ENCODE peak calls at places on chromosomes 13 and 19, in seven cellular contexts. X, Z, H, N, O, I and R are unnamed samples.

GRCh38 chr13:66805657-66806056 is 424.5 kb downstream of the PCDH9 start:
- DNase-seq in N (no peak), O (no peak), X (no peak), Z (no peak), I (no peak), H (peak; percentile 92), R (no peak)

GRCh38 chr19:12847159-12848139 is 9.1 kb downstream of the MAST1 start:
- DNase-seq in H (peak; percentile 74), N (peak; percentile 82), O (peak; percentile 83), I (peak; percentile 88), X (peak; percentile 93), Z (peak; percentile 86), R (peak; percentile 96)

GRCh38 chr13:26837997-26838396 is 77.4 kb upstream of the GPR12 start:
- DNase-seq in O (peak; percentile 18), Z (peak; percentile 50), I (no peak), H (no peak), X (no peak), N (no peak), R (no peak)

GRCh38 chr19:4069331-4069959 is 2.7 kb upstream of the ZBTB7A start:
- DNase-seq in I (no peak), N (peak; percentile 87), X (peak; percentile 52), Z (no peak), H (no peak), O (no peak), R (no peak)

GRCh38 chr13:35472308-35473008 is 4.0 kb downstream of the MAB21L1 start:
- DNase-seq in Z (no peak), O (no peak), N (no peak), I (no peak), H (peak; percentile 35), X (peak; percentile 30), R (no peak)

GRCh38 chr19:46537136-46538097 is 41.8 kb upstream of the PNMA8B start:
- DNase-seq in I (peak; percentile 40), X (peak; percentile 79), Z (peak; percentile 71), O (peak; percentile 62), H (peak; percentile 45), N (no peak), R (peak; percentile 86)

GRCh38 chr13:100197591-100198365 is 108.9 kb downstream of the PCCA start:
- DNase-seq in N (no peak), X (no peak), O (no peak), H (no peak), Z (no peak), I (peak; percentile 54), R (no peak)

GRCh38 chr13:31920301-31920818 is 111.2 kb upstream of the FRY start:
- DNase-seq in I (no peak), N (no peak), H (no peak), O (no peak), X (no peak), Z (no peak), R (no peak)

GRCh38 chr13:73069206-73069815 is 10.5 kb downstream of the KLF5 start:
- DNase-seq in I (no peak), H (peak; percentile 19), O (no peak), Z (no peak), N (no peak), X (no peak), R (no peak)

GRCh38 chr13:62357887-62358645 is 942.4 kb upstream of the PCDH20 start:
- DNase-seq in I (no peak), O (no peak), Z (no peak), H (no peak), N (no peak), X (peak; percentile 89), R (no peak)

GRCh38 chr19:9989504-9989903 is 20.8 kb downstream of the COL5A3 start:
- DNase-seq in H (no peak), X (no peak), I (no peak), O (no peak), N (no peak), Z (no peak), R (no peak)

GRCh38 chr13:99282264-99283231 is 24.4 kb upstream of the GPR18 start:
- DNase-seq in Z (no peak), I (no peak), O (no peak), X (no peak), H (no peak), N (no peak), R (no peak)

GRCh38 chr13:106376411-106377112 is 158.9 kb downstream of the EFNB2 start:
- DNase-seq in Z (no peak), N (no peak), X (peak; percentile 30), I (no peak), H (peak; percentile 82), O (no peak), R (no peak)

GRCh38 chr13:46310066-46310465 is 77.0 kb downstream of the RUBCNL start:
- DNase-seq in H (no peak), N (no peak), Z (no peak), O (no peak), X (no peak), I (no peak), R (no peak)

GRCh38 chr13:34430294-34430693 is 511.8 kb upstream of the NBEA start:
- DNase-seq in I (no peak), Z (no peak), O (no peak), N (no peak), X (no peak), H (no peak), R (no peak)

GRCh38 chr13:101624210-101624922 is 171.9 kb downstream of the ITGBL1 start:
- DNase-seq in N (no peak), Z (no peak), H (peak; percentile 32), O (no peak), X (peak; percentile 33), I (no peak), R (no peak)

GRCh38 chr19:16371540-16371986 is 46.9 kb downstream of the KLF2 start:
- DNase-seq in Z (no peak), N (peak; percentile 95), X (no peak), I (no peak), O (peak; percentile 55), H (no peak), R (no peak)

GRCh38 chr13:85366759-85367417 is 432.3 kb downstream of the SLITRK6 start:
- DNase-seq in N (no peak), I (no peak), Z (no peak), H (no peak), X (no peak), O (no peak), R (no peak)

GRCh38 chr13:25687622-25688225 is 315.9 kb downstream of the ATP8A2 start:
- DNase-seq in N (no peak), Z (no peak), O (no peak), H (no peak), X (no peak), I (no peak), R (peak; percentile 66)

GRCh38 chr13:38590796-38591507 is 95.9 kb upstream of the FREM2 start:
- DNase-seq in N (no peak), O (no peak), Z (no peak), X (no peak), I (peak; percentile 59), H (no peak), R (no peak)

GRCh38 chr13:31860002-31860401 is 120.7 kb downstream of the RXFP2 start:
- DNase-seq in X (no peak), Z (no peak), N (no peak), O (no peak), I (no peak), H (no peak), R (no peak)

GRCh38 chr13:33626407-33626806 is 191.5 kb upstream of the RFC3 start:
- DNase-seq in H (no peak), X (no peak), N (no peak), I (no peak), Z (no peak), O (no peak), R (no peak)

GRCh38 chr19:900302-901111 is 7.2 kb downstream of the RNU6-9 start:
- DNase-seq in H (no peak), I (no peak), O (no peak), N (peak; percentile 78), Z (no peak), X (peak; percentile 77), R (no peak)

GRCh38 chr19:35433448-35433847 is 14.6 kb upstream of the FFAR2 start:
- DNase-seq in X (no peak), N (no peak), O (no peak), H (no peak), I (no peak), Z (no peak), R (no peak)

GRCh38 chr19:35439921-35440320 is 8.1 kb upstream of the FFAR2 start:
- DNase-seq in H (no peak), I (no peak), Z (no peak), N (no peak), X (no peak), O (no peak), R (no peak)

GRCh38 chr19:35438527-35438926 is 9.5 kb upstream of the FFAR2 start:
- DNase-seq in H (peak; percentile 36), N (no peak), O (no peak), X (peak; percentile 48), I (peak; percentile 23), Z (no peak), R (no peak)

GRCh38 chr19:35437152-35437951 is 10.7 kb upstream of the FFAR2 start:
- DNase-seq in X (no peak), N (no peak), H (peak; percentile 3), Z (no peak), I (no peak), O (no peak), R (no peak)

DNA sequence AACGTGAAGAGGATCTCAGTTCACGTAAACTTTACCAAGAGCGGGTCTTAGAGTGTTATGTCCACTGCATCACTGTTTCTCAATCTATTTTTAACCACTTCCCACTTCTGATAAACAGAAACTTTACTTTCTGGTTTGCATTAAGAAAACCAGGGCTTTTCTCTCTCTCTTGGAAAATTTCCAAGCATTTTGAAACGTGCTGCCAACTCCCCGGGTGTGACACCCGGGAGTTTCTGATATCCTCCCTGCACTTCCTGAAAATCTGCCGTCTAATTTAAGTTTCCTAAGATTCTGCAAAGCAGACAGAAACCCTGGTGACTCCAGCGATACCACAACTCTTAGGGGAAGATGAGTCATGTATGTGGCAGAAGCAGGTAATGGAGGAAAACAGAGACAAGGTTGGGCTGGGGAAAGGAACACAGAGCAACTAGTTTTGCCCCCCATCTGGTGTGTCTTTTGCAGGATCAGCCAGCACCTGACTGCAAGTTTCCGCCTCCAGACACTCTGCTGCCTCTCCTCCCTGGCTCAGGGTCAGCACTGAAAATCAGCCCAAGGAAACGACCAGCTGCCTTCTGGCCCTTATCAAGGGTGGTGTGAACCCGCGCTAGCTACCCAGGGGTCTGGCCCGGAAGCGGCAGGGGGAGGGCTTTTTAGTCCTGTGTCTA is 11.4 kb upstream of the FFAR2 start:
- DNase-seq in Z (no peak), O (no peak), I (peak; percentile 44), N (no peak), X (no peak), H (peak; percentile 69), R (no peak)
- TF ChIP-seq CTCF in Z (no peak), O (no peak), I (no peak), N (no peak), X (no peak), H (no peak), R (no peak)

GRCh38 chr13:58960909-58961308 is 1202.8 kb downstream of the DIAPH3 start:
- DNase-seq in I (no peak), H (peak; percentile 0), X (peak; percentile 45), N (no peak), Z (no peak), O (no peak), R (no peak)
- TF ChIP-seq CTCF in I (no peak), H (no peak), X (no peak), N (no peak), Z (peak; percentile 40), O (peak; percentile 46), R (peak; percentile 60)

GRCh38 chr19:30719991-30720329 is 347.8 kb downstream of the ZNF536 start:
- DNase-seq in I (peak; percentile 44), X (peak; percentile 51), O (no peak), H (no peak), Z (no peak), N (no peak), R (no peak)
- TF ChIP-seq CTCF in I (no peak), X (no peak), O (no peak), H (no peak), Z (no peak), N (no peak), R (no peak)

GRCh38 chr19:40225440-40226305 is 816 bp downstream of the CCNP start:
- DNase-seq in H (peak; percentile 27), I (no peak), O (no peak), N (no peak), X (peak; percentile 54), Z (no peak), R (no peak)
- TF ChIP-seq CTCF in H (peak; percentile 20), I (no peak), O (no peak), N (no peak), X (no peak), Z (no peak), R (no peak)